ENCODE peak calls at places on chromosomes 6 and 20, in seven cellular contexts. One of them, this sample, is unnamed.

GRCh38 chr6:105458061-105458460 is 55.2 kb upstream of the PREP start:
- DNase-seq in effector CD4-positive, alpha-beta T cell: no peak
- DNase-seq in amniotic epithelial cell: no peak
- DNase-seq in stimulated activated CD4-positive, alpha-beta T cell treated with anti-CD3 and anti-CD28 coated beads, Interleukin-1b, Interleukin-23, amount 100 ng/mL, for 4 hours: no peak
- DNase-seq in body of pancreas: no peak
- DNase-seq in activated naive CD8-positive, alpha-beta T cell treated with anti-CD3 and anti-CD28 coated beads, Interleukin-2, amount 50 U/mL, for 16 hours: no peak
- DNase-seq in psoas muscle: no peak
- DNase-seq in this sample: no peak

GRCh38 chr6:73710948-73711347 is 14.9 kb downstream of the CD109 start:
- DNase-seq in effector CD4-positive, alpha-beta T cell: no peak
- DNase-seq in body of pancreas: no peak
- DNase-seq in psoas muscle: no peak
- DNase-seq in amniotic epithelial cell: no peak
- DNase-seq in stimulated activated CD4-positive, alpha-beta T cell treated with anti-CD3 and anti-CD28 coated beads, Interleukin-1b, Interleukin-23, amount 100 ng/mL, for 4 hours: no peak
- DNase-seq in activated naive CD8-positive, alpha-beta T cell treated with anti-CD3 and anti-CD28 coated beads, Interleukin-2, amount 50 U/mL, for 16 hours: no peak
- DNase-seq in this sample: no peak

GRCh38 chr6:101597711-101598110 is 204.2 kb downstream of the GRIK2 start:
- DNase-seq in stimulated activated CD4-positive, alpha-beta T cell treated with anti-CD3 and anti-CD28 coated beads, Interleukin-1b, Interleukin-23, amount 100 ng/mL, for 4 hours: no peak
- DNase-seq in psoas muscle: no peak
- DNase-seq in amniotic epithelial cell: peak
- DNase-seq in activated naive CD8-positive, alpha-beta T cell treated with anti-CD3 and anti-CD28 coated beads, Interleukin-2, amount 50 U/mL, for 16 hours: no peak
- DNase-seq in body of pancreas: no peak
- DNase-seq in effector CD4-positive, alpha-beta T cell: no peak
- DNase-seq in this sample: no peak

GRCh38 chr6:167005350-167006159 is 6.4 kb downstream of the CEP43 start:
- DNase-seq in effector CD4-positive, alpha-beta T cell: no peak
- DNase-seq in amniotic epithelial cell: peak
- DNase-seq in activated naive CD8-positive, alpha-beta T cell treated with anti-CD3 and anti-CD28 coated beads, Interleukin-2, amount 50 U/mL, for 16 hours: no peak
- DNase-seq in stimulated activated CD4-positive, alpha-beta T cell treated with anti-CD3 and anti-CD28 coated beads, Interleukin-1b, Interleukin-23, amount 100 ng/mL, for 4 hours: no peak
- DNase-seq in psoas muscle: peak
- DNase-seq in body of pancreas: peak
- DNase-seq in this sample: no peak

GRCh38 chr6:72720464-72720863 is 98.6 kb downstream of the KCNQ5 start:
- DNase-seq in psoas muscle: no peak
- DNase-seq in effector CD4-positive, alpha-beta T cell: no peak
- DNase-seq in stimulated activated CD4-positive, alpha-beta T cell treated with anti-CD3 and anti-CD28 coated beads, Interleukin-1b, Interleukin-23, amount 100 ng/mL, for 4 hours: no peak
- DNase-seq in body of pancreas: no peak
- DNase-seq in activated naive CD8-positive, alpha-beta T cell treated with anti-CD3 and anti-CD28 coated beads, Interleukin-2, amount 50 U/mL, for 16 hours: no peak
- DNase-seq in amniotic epithelial cell: peak
- DNase-seq in this sample: no peak

GRCh38 chr6:67630146-67630545 is 1004.9 kb upstream of the ADGRB3 start:
- DNase-seq in activated naive CD8-positive, alpha-beta T cell treated with anti-CD3 and anti-CD28 coated beads, Interleukin-2, amount 50 U/mL, for 16 hours: no peak
- DNase-seq in effector CD4-positive, alpha-beta T cell: no peak
- DNase-seq in amniotic epithelial cell: peak
- DNase-seq in stimulated activated CD4-positive, alpha-beta T cell treated with anti-CD3 and anti-CD28 coated beads, Interleukin-1b, Interleukin-23, amount 100 ng/mL, for 4 hours: no peak
- DNase-seq in psoas muscle: no peak
- DNase-seq in body of pancreas: no peak
- DNase-seq in this sample: no peak

GRCh38 chr6:33192105-33192646 is at the start of gene COL11A2:
- DNase-seq in activated naive CD8-positive, alpha-beta T cell treated with anti-CD3 and anti-CD28 coated beads, Interleukin-2, amount 50 U/mL, for 16 hours: no peak
- DNase-seq in effector CD4-positive, alpha-beta T cell: no peak
- DNase-seq in amniotic epithelial cell: no peak
- DNase-seq in body of pancreas: no peak
- DNase-seq in stimulated activated CD4-positive, alpha-beta T cell treated with anti-CD3 and anti-CD28 coated beads, Interleukin-1b, Interleukin-23, amount 100 ng/mL, for 4 hours: no peak
- DNase-seq in psoas muscle: peak
- DNase-seq in this sample: peak

GRCh38 chr6:122792796-122793195 is 3.7 kb downstream of the SMPDL3A start:
- DNase-seq in effector CD4-positive, alpha-beta T cell: no peak
- DNase-seq in activated naive CD8-positive, alpha-beta T cell treated with anti-CD3 and anti-CD28 coated beads, Interleukin-2, amount 50 U/mL, for 16 hours: no peak
- DNase-seq in stimulated activated CD4-positive, alpha-beta T cell treated with anti-CD3 and anti-CD28 coated beads, Interleukin-1b, Interleukin-23, amount 100 ng/mL, for 4 hours: no peak
- DNase-seq in amniotic epithelial cell: peak
- DNase-seq in body of pancreas: no peak
- DNase-seq in psoas muscle: no peak
- DNase-seq in this sample: no peak

GRCh38 chr6:139990865-139991264 is 616.4 kb upstream of the CITED2 start:
- DNase-seq in psoas muscle: no peak
- DNase-seq in effector CD4-positive, alpha-beta T cell: no peak
- DNase-seq in stimulated activated CD4-positive, alpha-beta T cell treated with anti-CD3 and anti-CD28 coated beads, Interleukin-1b, Interleukin-23, amount 100 ng/mL, for 4 hours: no peak
- DNase-seq in activated naive CD8-positive, alpha-beta T cell treated with anti-CD3 and anti-CD28 coated beads, Interleukin-2, amount 50 U/mL, for 16 hours: no peak
- DNase-seq in amniotic epithelial cell: peak
- DNase-seq in body of pancreas: no peak
- DNase-seq in this sample: no peak

GRCh38 chr20:45948742-45949541 is 14.5 kb downstream of the PCIF1 start:
- DNase-seq in effector CD4-positive, alpha-beta T cell: no peak
- DNase-seq in body of pancreas: no peak
- DNase-seq in activated naive CD8-positive, alpha-beta T cell treated with anti-CD3 and anti-CD28 coated beads, Interleukin-2, amount 50 U/mL, for 16 hours: no peak
- DNase-seq in psoas muscle: no peak
- DNase-seq in stimulated activated CD4-positive, alpha-beta T cell treated with anti-CD3 and anti-CD28 coated beads, Interleukin-1b, Interleukin-23, amount 100 ng/mL, for 4 hours: no peak
- DNase-seq in amniotic epithelial cell: no peak
- DNase-seq in this sample: no peak

GRCh38 chr6:68641172-68641571 is 6.1 kb downstream of the ADGRB3 start:
- DNase-seq in amniotic epithelial cell: no peak
- DNase-seq in body of pancreas: no peak
- DNase-seq in effector CD4-positive, alpha-beta T cell: no peak
- DNase-seq in activated naive CD8-positive, alpha-beta T cell treated with anti-CD3 and anti-CD28 coated beads, Interleukin-2, amount 50 U/mL, for 16 hours: no peak
- DNase-seq in stimulated activated CD4-positive, alpha-beta T cell treated with anti-CD3 and anti-CD28 coated beads, Interleukin-1b, Interleukin-23, amount 100 ng/mL, for 4 hours: no peak
- DNase-seq in psoas muscle: no peak
- DNase-seq in this sample: no peak

GRCh38 chr6:51352506-51353029 is 533.9 kb downstream of the TFAP2B start:
- DNase-seq in stimulated activated CD4-positive, alpha-beta T cell treated with anti-CD3 and anti-CD28 coated beads, Interleukin-1b, Interleukin-23, amount 100 ng/mL, for 4 hours: no peak
- DNase-seq in amniotic epithelial cell: no peak
- DNase-seq in psoas muscle: no peak
- DNase-seq in activated naive CD8-positive, alpha-beta T cell treated with anti-CD3 and anti-CD28 coated beads, Interleukin-2, amount 50 U/mL, for 16 hours: no peak
- DNase-seq in body of pancreas: no peak
- DNase-seq in effector CD4-positive, alpha-beta T cell: no peak
- DNase-seq in this sample: no peak

GRCh38 chr6:132364675-132365074 is 36.6 kb downstream of the MOXD1 start:
- DNase-seq in amniotic epithelial cell: peak
- DNase-seq in stimulated activated CD4-positive, alpha-beta T cell treated with anti-CD3 and anti-CD28 coated beads, Interleukin-1b, Interleukin-23, amount 100 ng/mL, for 4 hours: no peak
- DNase-seq in activated naive CD8-positive, alpha-beta T cell treated with anti-CD3 and anti-CD28 coated beads, Interleukin-2, amount 50 U/mL, for 16 hours: no peak
- DNase-seq in body of pancreas: no peak
- DNase-seq in psoas muscle: no peak
- DNase-seq in effector CD4-positive, alpha-beta T cell: no peak
- DNase-seq in this sample: no peak

GRCh38 chr20:33815671-33816070 is 4.5 kb downstream of the CHMP4B start:
- DNase-seq in activated naive CD8-positive, alpha-beta T cell treated with anti-CD3 and anti-CD28 coated beads, Interleukin-2, amount 50 U/mL, for 16 hours: no peak
- DNase-seq in amniotic epithelial cell: no peak
- DNase-seq in body of pancreas: no peak
- DNase-seq in stimulated activated CD4-positive, alpha-beta T cell treated with anti-CD3 and anti-CD28 coated beads, Interleukin-1b, Interleukin-23, amount 100 ng/mL, for 4 hours: no peak
- DNase-seq in psoas muscle: no peak
- DNase-seq in effector CD4-positive, alpha-beta T cell: no peak
- DNase-seq in this sample: no peak

GRCh38 chr6:110337481-110337880 is 20.7 kb downstream of the METTL24 start:
- DNase-seq in amniotic epithelial cell: peak
- DNase-seq in body of pancreas: no peak
- DNase-seq in psoas muscle: no peak
- DNase-seq in stimulated activated CD4-positive, alpha-beta T cell treated with anti-CD3 and anti-CD28 coated beads, Interleukin-1b, Interleukin-23, amount 100 ng/mL, for 4 hours: no peak
- DNase-seq in effector CD4-positive, alpha-beta T cell: no peak
- DNase-seq in activated naive CD8-positive, alpha-beta T cell treated with anti-CD3 and anti-CD28 coated beads, Interleukin-2, amount 50 U/mL, for 16 hours: no peak
- DNase-seq in this sample: no peak

GRCh38 chr6:88238065-88238464 is 71.9 kb upstream of the CNR1 start:
- DNase-seq in body of pancreas: peak
- DNase-seq in activated naive CD8-positive, alpha-beta T cell treated with anti-CD3 and anti-CD28 coated beads, Interleukin-2, amount 50 U/mL, for 16 hours: no peak
- DNase-seq in stimulated activated CD4-positive, alpha-beta T cell treated with anti-CD3 and anti-CD28 coated beads, Interleukin-1b, Interleukin-23, amount 100 ng/mL, for 4 hours: no peak
- DNase-seq in effector CD4-positive, alpha-beta T cell: no peak
- DNase-seq in amniotic epithelial cell: no peak
- DNase-seq in psoas muscle: no peak
- DNase-seq in this sample: no peak

GRCh38 chr20:6053776-6054688 is at the start of gene LRRN4:
- DNase-seq in amniotic epithelial cell: peak
- DNase-seq in stimulated activated CD4-positive, alpha-beta T cell treated with anti-CD3 and anti-CD28 coated beads, Interleukin-1b, Interleukin-23, amount 100 ng/mL, for 4 hours: no peak
- DNase-seq in psoas muscle: no peak
- DNase-seq in body of pancreas: peak
- DNase-seq in activated naive CD8-positive, alpha-beta T cell treated with anti-CD3 and anti-CD28 coated beads, Interleukin-2, amount 50 U/mL, for 16 hours: no peak
- DNase-seq in effector CD4-positive, alpha-beta T cell: no peak
- DNase-seq in this sample: peak